ENCODE peak calls at places on chromosomes 13 and 19, in ten cellular contexts. S is MG63; K is upper lobe of right lung; J is SK-N-SH; R is Caco-2; O is CD4-positive, alpha-beta memory T cell; I is mesenchymal stem cell; Y is heart right ventricle; Z is prostate gland; C is adrenal gland. T is an unnamed sample.

GRCh38 chr19:34120846-34121639 is 51.3 kb upstream of the LSM14A start:
- DNase-seq in S (peak; percentile 38), K (no peak), J (peak; percentile 65), R (no peak), O (peak; percentile 48), I (peak; percentile 54), Y (no peak), Z (no peak), C (no peak), T (peak; percentile 27)

GRCh38 chr13:46149272-46150133 is 32.5 kb downstream of the LCP1 start:
- DNase-seq in S (no peak), K (no peak), J (no peak), R (no peak), O (no peak), I (no peak), Y (no peak), Z (peak; percentile 68), C (no peak), T (no peak)

GRCh38 chr13:28336193-28336657 is 158.7 kb downstream of the FLT1 start:
- DNase-seq in S (peak; percentile 62), K (no peak), J (no peak), R (no peak), O (no peak), I (no peak), Y (peak; percentile 36), Z (no peak), C (no peak), T (no peak)

GRCh38 chr13:110944121-110944967 is 29.5 kb upstream of the ANKRD10 start:
- DNase-seq in S (peak; percentile 38), K (no peak), J (peak; percentile 51), R (peak; percentile 66), O (no peak), I (peak; percentile 75), Y (no peak), Z (peak; percentile 36), C (peak; percentile 51), T (no peak)

GRCh38 chr13:90315061-90315460 is 1032.4 kb upstream of the MIR17HG start:
- DNase-seq in S (no peak), K (no peak), J (no peak), R (peak; percentile 58), O (no peak), I (no peak), Y (no peak), Z (no peak), C (no peak), T (no peak)

GRCh38 chr19:406121-406711 is 2.7 kb downstream of the C2CD4C start:
- DNase-seq in S (no peak), K (peak; percentile 63), J (no peak), R (no peak), O (no peak), I (no peak), Y (no peak), Z (no peak), C (no peak), T (no peak)

GRCh38 chr13:42997381-42997780 is 5.3 kb upstream of the EPSTI1 start:
- DNase-seq in S (no peak), K (no peak), J (no peak), R (peak; percentile 49), O (no peak), I (peak; percentile 43), Y (no peak), Z (no peak), C (no peak), T (no peak)

GRCh38 chr19:43620061-43621001 is 902 bp upstream of the ZNF428 start:
- DNase-seq in S (no peak), K (no peak), J (no peak), R (no peak), O (peak; percentile 80), I (no peak), Y (peak; percentile 87), Z (no peak), C (no peak), T (peak; percentile 69)

GRCh38 chr19:46602392-46603194 is 1.5 kb downstream of the CALM3 start:
- DNase-seq in S (no peak), K (peak; percentile 67), J (peak; percentile 67), R (peak; percentile 36), O (peak; percentile 20), I (no peak), Y (no peak), Z (no peak), C (peak; percentile 42), T (no peak)

GRCh38 chr13:97440598-97440997 is 6.6 kb downstream of the RAP2A start:
- DNase-seq in S (no peak), K (no peak), J (no peak), R (no peak), O (no peak), I (peak; percentile 20), Y (no peak), Z (no peak), C (no peak), T (no peak)

GRCh38 chr13:27709779-27710178 is 82.5 kb upstream of the GSX1 start:
- DNase-seq in S (no peak), K (no peak), J (no peak), R (no peak), O (no peak), I (no peak), Y (no peak), Z (no peak), C (no peak), T (no peak)

GRCh38 chr19:42189133-42189532 is 28.3 kb downstream of the DEDD2 start:
- DNase-seq in S (no peak), K (no peak), J (no peak), R (no peak), O (no peak), I (no peak), Y (no peak), Z (no peak), C (no peak), T (no peak)

DNA sequence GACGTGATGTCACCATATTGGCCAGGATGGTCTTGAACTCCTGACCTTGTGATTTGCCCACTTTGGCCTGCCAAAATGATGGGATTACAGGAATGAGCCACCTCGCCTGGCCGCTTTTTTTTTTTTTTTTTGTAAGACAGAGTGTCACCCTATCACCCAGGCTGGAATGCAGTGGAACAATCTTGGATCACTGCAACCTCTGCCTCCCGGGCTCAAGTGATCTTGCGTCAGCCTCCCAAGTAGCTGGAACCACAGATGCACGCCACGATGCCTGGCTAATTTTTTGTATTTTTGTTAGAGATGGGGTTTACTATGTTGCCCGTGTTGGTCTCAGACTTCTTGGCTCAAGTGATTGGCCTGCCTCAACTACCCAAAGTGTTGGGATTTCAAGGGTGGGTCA is 28.9 kb upstream of the ZNF808 start:
- DNase-seq in S (no peak), K (no peak), J (no peak), R (no peak), O (no peak), I (no peak), Y (no peak), Z (no peak), C (no peak), T (no peak)
- H3K9me3 ChIP-seq in S (no peaks in the 10 kb centered on the region), K (peaks cover 3% of the 10 kb centered on the region), J (no peaks in the 10 kb centered on the region), R (no peaks in the 10 kb centered on the region), O (no peaks in the 10 kb centered on the region), I (peaks cover 46% of the 10 kb centered on the region), Y (peaks cover 7% of the 10 kb centered on the region), Z (no peaks in the 10 kb centered on the region), C (no peaks in the 10 kb centered on the region), T (peaks cover 3% of the 10 kb centered on the region)

GRCh38 chr13:70938462-70938861 is 830.2 kb upstream of the KLHL1 start:
- DNase-seq in S (no peak), K (no peak), J (no peak), R (no peak), O (no peak), I (no peak), Y (no peak), Z (no peak), C (no peak), T (no peak)

GRCh38 chr13:70932511-70932910 is 824.3 kb upstream of the KLHL1 start:
- DNase-seq in S (no peak), K (no peak), J (no peak), R (no peak), O (no peak), I (no peak), Y (no peak), Z (no peak), C (no peak), T (no peak)
- H3K9me3 ChIP-seq in S (no peaks in the 10 kb centered on the region), K (no peaks in the 10 kb centered on the region), J (no peaks in the 10 kb centered on the region), R (no peaks in the 10 kb centered on the region), O (no peaks in the 10 kb centered on the region), I (no peaks in the 10 kb centered on the region), Y (no peaks in the 10 kb centered on the region), Z (no peaks in the 10 kb centered on the region), C (no peaks in the 10 kb centered on the region), T (no peaks in the 10 kb centered on the region)

DNA sequence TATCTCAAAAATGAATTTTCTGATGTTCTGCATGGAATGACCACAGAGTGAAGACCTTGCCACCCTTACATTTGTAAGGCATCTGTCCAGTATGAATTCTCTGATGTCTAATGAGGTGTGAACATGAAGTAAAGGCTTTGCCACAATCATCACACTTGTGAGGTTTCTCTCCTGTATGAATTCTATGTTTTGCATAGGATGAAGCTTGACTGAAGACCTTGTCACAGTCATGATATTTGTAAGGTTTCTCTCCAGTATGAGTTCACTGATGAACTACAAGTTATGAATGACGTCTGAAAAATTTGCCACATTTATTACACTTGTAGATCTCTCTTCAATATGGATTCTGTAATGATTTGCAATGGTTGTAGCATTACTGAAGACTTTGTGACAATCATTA is 13.3 kb downstream of the ZNF816 start:
- DNase-seq in S (no peak), K (no peak), J (no peak), R (no peak), O (no peak), I (no peak), Y (no peak), Z (no peak), C (no peak), T (no peak)
- H3K9me3 ChIP-seq in S (peaks cover 19% of the 10 kb centered on the region), K (peaks cover 35% of the 10 kb centered on the region), J (peaks cover 22% of the 10 kb centered on the region), R (peaks cover 67% of the 10 kb centered on the region), O (peaks cover 10% of the 10 kb centered on the region), I (peaks cover 71% of the 10 kb centered on the region), Y (peaks cover 22% of the 10 kb centered on the region), Z (no peaks in the 10 kb centered on the region), C (peaks cover 15% of the 10 kb centered on the region), T (peaks cover 47% of the 10 kb centered on the region)

GRCh38 chr19:57324992-57325391 is 4.7 kb downstream of the ZNF543 start:
- DNase-seq in S (no peak), K (no peak), J (no peak), R (no peak), O (no peak), I (no peak), Y (no peak), Z (no peak), C (no peak), T (no peak)
- H3K9me3 ChIP-seq in S (no peaks in the 10 kb centered on the region), K (peaks cover 9% of the 10 kb centered on the region), J (no peaks in the 10 kb centered on the region), R (no peaks in the 10 kb centered on the region), O (peaks cover 8% of the 10 kb centered on the region), I (peaks cover 18% of the 10 kb centered on the region), Y (no peaks in the 10 kb centered on the region), Z (no peaks in the 10 kb centered on the region), C (no peaks in the 10 kb centered on the region), T (peaks cover 22% of the 10 kb centered on the region)